ENCODE peak calls at places on chromosomes 3 and 15, in ten cellular contexts. W is GM04504; E is dorsolateral prefrontal cortex; F is NCI-H1417; A is NCI-H460; C is upper lobe of right lung; R is pancreas; X is IMR-90; D is CD8-positive, alpha-beta T cell; H is G401. U is an unnamed sample.
A peak's percentile ranks its signal among the peaks of the same experiment; 100 is the strongest.

GRCh38 chr15:41562258-41562657 is 3.2 kb downstream of the TYRO3 start:
- DNase-seq in W (no peak), E (no peak), F (no peak), A (no peak), C (no peak), R (no peak), X (no peak), D (no peak), H (no peak), U (no peak)

GRCh38 chr3:138205527-138205926 is 18.4 kb downstream of the ARMC8 start:
- DNase-seq in W (no peak), E (no peak), F (no peak), A (no peak), C (no peak), R (no peak), X (no peak), D (no peak), H (no peak), U (no peak)

GRCh38 chr15:85504739-85505676 is 124.6 kb downstream of the AKAP13 start:
- DNase-seq in W (peak; percentile 45), E (no peak), F (peak; percentile 44), A (peak; percentile 54), C (no peak), R (peak; percentile 40), X (peak; percentile 74), D (no peak), H (peak; percentile 52), U (peak; percentile 40)

GRCh38 chr3:33883538-33884203 is 85.2 kb downstream of the PDCD6IP start:
- DNase-seq in W (no peak), E (no peak), F (peak; percentile 44), A (peak; percentile 39), C (no peak), R (no peak), X (peak; percentile 49), D (no peak), H (peak; percentile 81), U (peak; percentile 26)

GRCh38 chr15:86444527-86444926 is 364.9 kb downstream of the AGBL1 start:
- DNase-seq in W (no peak), E (no peak), F (no peak), A (no peak), C (no peak), R (no peak), X (no peak), D (no peak), H (no peak), U (no peak)

GRCh38 chr3:192916455-192917257 is 1.0 kb downstream of the MB21D2 start:
- DNase-seq in W (no peak), E (peak; percentile 75), F (peak; percentile 67), A (no peak), C (peak; percentile 83), R (peak; percentile 46), X (peak; percentile 73), D (no peak), H (peak; percentile 69), U (no peak)

GRCh38 chr15:56805466-56806146 is 72.3 kb upstream of the ZNF280D start:
- DNase-seq in W (peak; percentile 56), E (no peak), F (no peak), A (peak; percentile 75), C (no peak), R (no peak), X (peak; percentile 87), D (no peak), H (no peak), U (peak; percentile 83)

GRCh38 chr3:152474585-152474984 is 205.9 kb downstream of the MBNL1 start:
- DNase-seq in W (peak; percentile 38), E (no peak), F (no peak), A (peak; percentile 25), C (no peak), R (no peak), X (peak; percentile 84), D (no peak), H (no peak), U (peak; percentile 22)

GRCh38 chr15:74873756-74874424 is 725 bp upstream of the SCAMP2 start:
- DNase-seq in W (no peak), E (peak; percentile 49), F (no peak), A (peak; percentile 7), C (no peak), R (no peak), X (no peak), D (no peak), H (no peak), U (no peak)

GRCh38 chr15:42461261-42461660 is 29.7 kb downstream of the ZNF106 start:
- DNase-seq in W (no peak), E (no peak), F (no peak), A (no peak), C (no peak), R (no peak), X (no peak), D (no peak), H (no peak), U (no peak)

GRCh38 chr15:52243697-52244555 is 51.7 kb downstream of the MYO5C start:
- DNase-seq in W (no peak), E (no peak), F (no peak), A (no peak), C (peak; percentile 52), R (no peak), X (no peak), D (no peak), H (no peak), U (no peak)

GRCh38 chr3:103077910-103078309 is 643.1 kb downstream of the ZPLD1 start:
- DNase-seq in W (no peak), E (no peak), F (no peak), A (no peak), C (no peak), R (no peak), X (no peak), D (no peak), H (no peak), U (no peak)

U was measured in HS-27A.